ENCODE peak calls at places on chromosomes 11 and 22, in six cellular contexts. M is left ventricle myocardium inferior, S is kidney epithelial cell, R is Peyer's patch, E is stomach, Y is A549. J is an unnamed sample.

GRCh38 chr11:95067828-95068244 is 1.1 kb downstream of the SRSF8 start:
- DNase-seq in M (no peak), S (no peak), R (no peak), E (no peak), Y (no peak), J (no peak)

GRCh38 chr11:133082851-133083488 is 449.3 kb downstream of the OPCML start:
- DNase-seq in M (peak; percentile 48), S (no peak), R (peak; percentile 80), E (peak; percentile 77), Y (peak; percentile 27), J (peak; percentile 86)

GRCh38 chr22:17743661-17744411 is 30.4 kb downstream of the BID start:
- DNase-seq in M (no peak), S (no peak), R (no peak), E (no peak), Y (no peak), J (no peak)

GRCh38 chr11:67290801-67291200 is 1.7 kb downstream of the ANKRD13D start:
- DNase-seq in M (peak; percentile 36), S (no peak), R (no peak), E (no peak), Y (no peak), J (no peak)

GRCh38 chr11:17927643-17928343 is 85.1 kb downstream of the SERGEF start:
- DNase-seq in M (no peak), S (no peak), R (no peak), E (no peak), Y (no peak), J (no peak)

GRCh38 chr11:125327494-125328130 is 163.1 kb downstream of the PKNOX2 start:
- DNase-seq in M (no peak), S (no peak), R (no peak), E (no peak), Y (no peak), J (no peak)

GRCh38 chr11:61193596-61193995 is 9.7 kb upstream of the PGA3 start:
- DNase-seq in M (no peak), S (no peak), R (no peak), E (peak; percentile 80), Y (no peak), J (no peak)

GRCh38 chr22:44888491-44888941 is 121.3 kb downstream of the PHF21B start:
- DNase-seq in M (no peak), S (no peak), R (no peak), E (no peak), Y (no peak), J (no peak)

GRCh38 chr11:69700278-69701140 is 3.3 kb downstream of the FGF19 start:
- DNase-seq in M (peak; percentile 78), S (no peak), R (peak; percentile 82), E (peak; percentile 71), Y (peak; percentile 59), J (no peak)

GRCh38 chr22:31048570-31048969 is 32.5 kb upstream of the SMTN start:
- DNase-seq in M (no peak), S (no peak), R (no peak), E (no peak), Y (no peak), J (no peak)

GRCh38 chr11:2691991-2692841 is 7.6 kb downstream of the KCNQ1OT1 start:
- DNase-seq in M (no peak), S (no peak), R (peak; percentile 39), E (no peak), Y (no peak), J (no peak)
- TF ChIP-seq CTCF in M (peak; percentile 20), S (peak; percentile 75), R (no peak), E (no peak), Y (peak; percentile 24), J (peak; percentile 58)

DNA sequence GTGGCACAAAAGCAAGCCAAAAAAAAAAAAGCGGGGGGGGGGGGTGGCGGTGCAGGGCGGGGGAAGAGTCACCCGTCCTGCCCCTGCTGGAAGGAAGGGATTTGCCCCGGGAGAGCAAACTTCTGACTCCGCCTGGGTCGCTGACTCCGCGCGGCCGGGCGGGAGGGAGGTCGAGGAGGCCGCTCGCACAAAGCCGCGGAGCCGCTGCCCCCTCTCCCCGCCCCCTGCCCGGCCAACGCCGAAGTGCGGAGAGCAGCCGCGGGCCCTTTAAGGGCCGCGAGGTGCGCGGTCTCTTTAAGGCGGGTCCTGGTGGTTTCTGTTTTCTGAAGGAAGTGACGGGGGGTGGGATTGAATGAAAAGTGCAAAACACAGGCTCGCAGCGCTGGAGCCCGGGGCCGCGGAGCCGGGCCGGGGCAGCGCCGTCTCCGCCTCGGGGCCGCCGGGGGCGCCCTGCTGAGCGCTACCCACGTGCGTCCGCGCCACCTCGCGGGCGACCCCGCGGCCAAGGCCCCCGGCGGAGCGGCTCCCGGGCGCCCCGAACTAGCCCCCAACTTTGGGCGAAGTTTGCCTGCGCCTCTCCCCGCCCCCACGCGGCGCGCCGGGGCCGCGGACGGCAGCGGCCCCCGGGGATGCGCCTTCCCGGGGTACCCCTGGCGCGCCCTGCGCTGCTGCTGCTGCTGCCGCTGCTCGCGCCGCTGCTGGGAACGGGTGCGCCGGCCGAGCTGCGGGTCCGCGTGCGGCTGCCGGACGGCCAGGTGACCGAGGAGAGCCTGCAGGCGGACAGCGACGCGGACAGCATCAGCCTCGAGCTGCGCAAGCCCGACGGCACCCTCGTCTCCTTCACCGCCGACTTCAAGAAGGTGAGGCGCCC is at the start of gene OAF:
- DNase-seq in M (peak; percentile 84), S (peak; percentile 53), R (peak; percentile 81), E (peak; percentile 64), Y (peak; percentile 51), J (peak; percentile 81)
- TF ChIP-seq CTCF in M (peak; percentile 52), S (no peak), R (no peak), E (peak; percentile 26), Y (peak; percentile 31), J (peak; percentile 51)

GRCh38 chr22:35589071-35589735 is 27.9 kb downstream of the MB start:
- DNase-seq in M (no peak), S (peak; percentile 86), R (no peak), E (no peak), Y (peak; percentile 97), J (no peak)
- TF ChIP-seq CTCF in M (no peak), S (no peak), R (no peak), E (no peak), Y (no peak), J (no peak)

GRCh38 chr22:23112472-23113012 is 29.2 kb downstream of the RSPH14 start:
- DNase-seq in M (no peak), S (no peak), R (no peak), E (no peak), Y (no peak), J (no peak)

GRCh38 chr22:23109079-23109347 is 32.8 kb downstream of the RSPH14 start:
- DNase-seq in M (no peak), S (no peak), R (no peak), E (no peak), Y (no peak), J (no peak)

GRCh38 chr22:23109441-23109978 is 32.3 kb downstream of the RSPH14 start:
- DNase-seq in M (no peak), S (no peak), R (no peak), E (no peak), Y (no peak), J (no peak)

GRCh38 chr22:23110190-23110921 is 31.4 kb downstream of the RSPH14 start:
- DNase-seq in M (no peak), S (no peak), R (no peak), E (no peak), Y (no peak), J (no peak)

DNA sequence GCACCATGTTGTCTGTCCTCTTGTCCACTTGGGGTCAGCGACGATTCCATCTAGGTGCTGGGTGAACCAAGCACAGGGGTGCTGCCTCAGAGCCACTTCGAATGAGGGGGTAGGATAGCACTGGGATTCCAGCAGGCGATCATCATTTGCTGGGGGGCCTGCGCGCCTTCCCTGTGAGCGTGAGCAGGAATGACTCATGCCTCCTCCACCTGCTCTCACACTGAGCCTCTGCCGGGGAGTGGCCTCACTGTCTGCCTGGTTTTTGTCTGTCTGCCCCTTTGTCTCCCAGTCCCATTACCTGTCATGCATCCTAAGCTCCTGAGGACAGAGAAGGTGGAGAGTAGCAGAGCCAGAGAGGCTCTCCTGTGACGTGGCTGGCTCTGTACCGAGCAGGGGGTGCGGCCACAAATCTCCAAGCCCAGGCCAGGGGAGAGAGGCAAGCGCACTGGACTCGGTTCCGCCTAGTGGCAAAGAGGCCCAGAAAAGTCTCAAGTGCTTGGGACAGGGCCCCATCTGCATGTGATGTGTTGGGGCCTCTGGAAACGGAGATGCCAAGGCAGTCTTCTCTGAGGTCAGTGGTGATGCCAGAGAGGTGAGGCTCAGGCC is 30.8 kb downstream of the RSPH14 start:
- DNase-seq in M (no peak), S (no peak), R (no peak), E (no peak), Y (no peak), J (no peak)
- TF ChIP-seq CTCF in M (no peak), S (no peak), R (no peak), E (no peak), Y (no peak), J (no peak)

GRCh38 chr11:45804806-45805304 is at the start of gene SLC35C1:
- DNase-seq in M (peak; percentile 97), S (peak; percentile 75), R (peak; percentile 99), E (peak; percentile 99), Y (peak; percentile 94), J (peak; percentile 95)
- TF ChIP-seq CTCF in M (peak; percentile 33), S (no peak), R (peak; percentile 10), E (no peak), Y (no peak), J (no peak)

J was measured in neural crest cell.